ENCODE peak calls at places on chromosomes 13 and 19, in seven cellular contexts. H is HepG2, T is IMR-90, E is right lobe of liver, D is heart right ventricle, J is adrenal gland, L is sigmoid colon. N is an unnamed sample.

GRCh38 chr13:113650275-113650674 is 7.7 kb downstream of the ATP4B start:
- DNase-seq in H (no peak), T (no peak), E (no peak), D (no peak), J (no peak), L (peak; percentile 42), N (no peak)

GRCh38 chr19:2260341-2260751 is 4.1 kb upstream of the JSRP1 start:
- DNase-seq in H (no peak), T (no peak), E (no peak), D (no peak), J (no peak), L (no peak), N (no peak)

GRCh38 chr13:63393112-63393511 is 1977.5 kb upstream of the PCDH20 start:
- DNase-seq in H (no peak), T (peak; percentile 3), E (no peak), D (no peak), J (no peak), L (no peak), N (no peak)

GRCh38 chr19:28553005-28553404 is 659.9 kb downstream of the UQCRFS1 start:
- DNase-seq in H (no peak), T (no peak), E (no peak), D (no peak), J (no peak), L (no peak), N (no peak)

GRCh38 chr19:33231511-33231910 is 5.9 kb upstream of the SLC7A10 start:
- DNase-seq in H (no peak), T (peak; percentile 37), E (no peak), D (no peak), J (no peak), L (no peak), N (no peak)

GRCh38 chr19:41351339-41352245 is 2.1 kb downstream of the TGFB1 start:
- DNase-seq in H (no peak), T (peak; percentile 42), E (peak; percentile 73), D (peak; percentile 75), J (peak; percentile 78), L (peak; percentile 82), N (no peak)

GRCh38 chr19:33868821-33869412 is 72.2 kb downstream of the KCTD15 start:
- DNase-seq in H (no peak), T (no peak), E (no peak), D (peak; percentile 41), J (peak; percentile 78), L (peak; percentile 77), N (no peak)

GRCh38 chr19:51749979-51750378 is 1.7 kb downstream of the FPR1 start:
- DNase-seq in H (no peak), T (no peak), E (no peak), D (no peak), J (no peak), L (no peak), N (no peak)

GRCh38 chr13:57582032-57582431 is 49.5 kb upstream of the PCDH17 start:
- DNase-seq in H (peak; percentile 4), T (no peak), E (no peak), D (no peak), J (no peak), L (peak; percentile 53), N (no peak)

GRCh38 chr13:61884830-61885229 is 469.2 kb upstream of the PCDH20 start:
- DNase-seq in H (no peak), T (no peak), E (no peak), D (no peak), J (no peak), L (no peak), N (no peak)

GRCh38 chr13:105969761-105970160 is 565.7 kb downstream of the EFNB2 start:
- DNase-seq in H (no peak), T (no peak), E (no peak), D (no peak), J (no peak), L (no peak), N (no peak)

GRCh38 chr13:114286808-114287207 is 5.4 kb downstream of the UPF3A start:
- DNase-seq in H (no peak), T (peak; percentile 85), E (no peak), D (no peak), J (no peak), L (no peak), N (no peak)

GRCh38 chr19:15108145-15108844 is 1.1 kb downstream of the SYDE1 start:
- DNase-seq in H (no peak), T (no peak), E (no peak), D (no peak), J (no peak), L (no peak), N (no peak)

GRCh38 chr13:84902243-84902642 is 897.0 kb downstream of the SLITRK6 start:
- DNase-seq in H (no peak), T (no peak), E (no peak), D (no peak), J (no peak), L (no peak), N (no peak)

GRCh38 chr13:77028202-77028601 is 1.2 kb upstream of the FBXL3 start:
- DNase-seq in H (no peak), T (no peak), E (no peak), D (peak; percentile 57), J (no peak), L (no peak), N (no peak)

GRCh38 chr13:89486721-89487120 is 1815.5 kb downstream of the SLITRK5 start:
- DNase-seq in H (no peak), T (no peak), E (no peak), D (no peak), J (no peak), L (no peak), N (no peak)

GRCh38 chr19:15169541-15170285 is 31.1 kb downstream of the NOTCH3 start:
- DNase-seq in H (no peak), T (no peak), E (no peak), D (no peak), J (no peak), L (no peak), N (no peak)

GRCh38 chr19:45804140-45804958 is 10.8 kb downstream of the RSPH6A start:
- DNase-seq in H (no peak), T (no peak), E (no peak), D (no peak), J (no peak), L (no peak), N (no peak)

GRCh38 chr13:112061367-112062046 is 5.4 kb upstream of the SOX1 start:
- DNase-seq in H (no peak), T (no peak), E (no peak), D (no peak), J (no peak), L (no peak), N (no peak)
- H3K4me1 ChIP-seq in H (no peaks in the 10 kb centered on the region), T (no peaks in the 10 kb centered on the region), E (no peaks in the 10 kb centered on the region), D (peaks cover 3% of the 10 kb centered on the region), J (peaks cover 3% of the 10 kb centered on the region), L (no peaks in the 10 kb centered on the region), N (peaks cover 14% of the 10 kb centered on the region)

GRCh38 chr13:100208596-100208995 is 119.7 kb downstream of the PCCA start:
- DNase-seq in H (no peak), T (peak; percentile 2), E (no peak), D (no peak), J (no peak), L (no peak), N (no peak)
- H3K27ac ChIP-seq in H (no peak overlapping the region), T (no peak overlapping the region), E (no peak overlapping the region), D (no peak overlapping the region), J (no peak overlapping the region), L (no peak overlapping the region), N (no peak overlapping the region)

DNA sequence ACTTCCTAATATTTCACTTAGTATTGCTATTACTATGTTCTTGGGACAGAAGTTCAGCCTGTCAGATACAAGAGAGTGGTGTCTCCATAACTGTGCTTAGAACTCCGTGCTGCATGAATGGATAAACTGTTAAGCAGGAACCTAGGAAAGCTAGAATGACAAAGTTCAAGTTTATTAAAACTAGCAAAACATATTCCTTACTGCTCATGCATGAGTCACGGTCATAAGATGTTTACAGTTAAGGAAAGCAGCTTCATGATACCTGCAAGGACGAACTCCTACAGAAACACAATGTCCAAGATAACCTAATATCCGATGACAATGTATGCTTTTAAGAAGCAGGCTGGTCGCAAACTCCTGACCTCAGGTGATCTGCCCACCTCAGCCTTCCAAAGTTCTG is 6.0 kb upstream of the ZNF765 start:
- DNase-seq in H (no peak), T (peak; percentile 44), E (no peak), D (no peak), J (no peak), L (no peak), N (no peak)
- H3K9me3 ChIP-seq in H (peaks cover 20% of the 10 kb centered on the region), T (peaks cover 11% of the 10 kb centered on the region), E (no peaks in the 10 kb centered on the region), D (peaks cover 67% of the 10 kb centered on the region), J (no peaks in the 10 kb centered on the region), L (no peaks in the 10 kb centered on the region), N (peaks cover 31% of the 10 kb centered on the region)

GRCh38 chr19:18429717-18430416 is 8.1 kb downstream of the ISYNA1 start:
- DNase-seq in H (no peak), T (no peak), E (no peak), D (no peak), J (no peak), L (peak; percentile 70), N (no peak)

GRCh38 chr19:18428837-18429674 is 8.9 kb downstream of the ISYNA1 start:
- DNase-seq in H (no peak), T (peak; percentile 72), E (peak; percentile 72), D (peak; percentile 76), J (peak; percentile 94), L (peak; percentile 87), N (no peak)

GRCh38 chr19:18427080-18427751 is 8.0 kb downstream of the SSBP4 start:
- DNase-seq in H (no peak), T (no peak), E (no peak), D (no peak), J (no peak), L (peak; percentile 68), N (no peak)

GRCh38 chr19:18427752-18428131 is 8.5 kb downstream of the SSBP4 start:
- DNase-seq in H (no peak), T (no peak), E (no peak), D (no peak), J (no peak), L (no peak), N (no peak)

GRCh38 chr19:18428173-18428836 is 9.1 kb downstream of the SSBP4 start:
- DNase-seq in H (no peak), T (no peak), E (no peak), D (no peak), J (no peak), L (peak; percentile 63), N (no peak)
- H3K4me1 ChIP-seq in H (no peaks in the 10 kb centered on the region), T (peaks cover 18% of the 10 kb centered on the region), E (no peaks in the 10 kb centered on the region), D (peaks cover 43% of the 10 kb centered on the region), J (peaks cover 48% of the 10 kb centered on the region), L (peaks cover 4% of the 10 kb centered on the region), N (peaks cover 59% of the 10 kb centered on the region)

GRCh38 chr13:111202745-111203144 is 87.6 kb downstream of the ARHGEF7 start:
- DNase-seq in H (no peak), T (peak; percentile 93), E (no peak), D (peak; percentile 81), J (peak; percentile 72), L (no peak), N (no peak)
- H3K27ac ChIP-seq in H (no peak overlapping the region), T (no peak overlapping the region), E (peak overlapping the region; percentile 27), D (peak overlapping the region; percentile 69), J (no peak overlapping the region), L (no peak overlapping the region), N (peak overlapping the region; percentile 77)

N was measured in thoracic aorta.